ENCODE peak calls at places on chromosomes 11 and 22, in four cellular contexts. K, P, H and S are unnamed samples.

GRCh38 chr11:100827934-100828661 is 141.0 kb downstream of the ARHGAP42 start:
- DNase-seq in P (no peak), H (peak; percentile 30), K (peak; percentile 80), S (peak; percentile 24)

GRCh38 chr22:32444068-32444467 is 20.2 kb downstream of the BPIFC start:
- DNase-seq in H (peak; percentile 44), P (peak; percentile 34), K (peak; percentile 37), S (peak; percentile 46)

GRCh38 chr22:28885939-28886338 is 2.6 kb downstream of the ZNRF3 start:
- DNase-seq in H (peak; percentile 12), K (peak; percentile 79), P (no peak), S (no peak)

GRCh38 chr11:108117746-108118371 is 3.5 kb upstream of the ACAT1 start:
- DNase-seq in H (peak; percentile 59), P (no peak), K (peak; percentile 46), S (peak; percentile 26)

GRCh38 chr11:87437844-87438223 is 400.1 kb downstream of the TMEM135 start:
- DNase-seq in K (no peak), H (no peak), P (no peak), S (no peak)

GRCh38 chr11:117841582-117842031 is 17.1 kb upstream of the FXYD2 start:
- DNase-seq in K (no peak), P (no peak), H (no peak), S (no peak)

GRCh38 chr22:33650244-33650643 is 270.0 kb downstream of the LARGE1 start:
- DNase-seq in K (no peak), H (no peak), P (no peak), S (no peak)

GRCh38 chr11:121881806-121882205 is 234.2 kb downstream of the BLID start:
- DNase-seq in P (no peak), H (no peak), K (no peak), S (no peak)

GRCh38 chr22:38758276-38758945 is 2.6 kb upstream of the SUN2 start:
- DNase-seq in P (no peak), K (no peak), H (peak; percentile 20), S (no peak)

GRCh38 chr11:19838994-19839768 is 126.5 kb downstream of the NAV2 start:
- DNase-seq in K (no peak), H (no peak), P (no peak), S (no peak)

DNA sequence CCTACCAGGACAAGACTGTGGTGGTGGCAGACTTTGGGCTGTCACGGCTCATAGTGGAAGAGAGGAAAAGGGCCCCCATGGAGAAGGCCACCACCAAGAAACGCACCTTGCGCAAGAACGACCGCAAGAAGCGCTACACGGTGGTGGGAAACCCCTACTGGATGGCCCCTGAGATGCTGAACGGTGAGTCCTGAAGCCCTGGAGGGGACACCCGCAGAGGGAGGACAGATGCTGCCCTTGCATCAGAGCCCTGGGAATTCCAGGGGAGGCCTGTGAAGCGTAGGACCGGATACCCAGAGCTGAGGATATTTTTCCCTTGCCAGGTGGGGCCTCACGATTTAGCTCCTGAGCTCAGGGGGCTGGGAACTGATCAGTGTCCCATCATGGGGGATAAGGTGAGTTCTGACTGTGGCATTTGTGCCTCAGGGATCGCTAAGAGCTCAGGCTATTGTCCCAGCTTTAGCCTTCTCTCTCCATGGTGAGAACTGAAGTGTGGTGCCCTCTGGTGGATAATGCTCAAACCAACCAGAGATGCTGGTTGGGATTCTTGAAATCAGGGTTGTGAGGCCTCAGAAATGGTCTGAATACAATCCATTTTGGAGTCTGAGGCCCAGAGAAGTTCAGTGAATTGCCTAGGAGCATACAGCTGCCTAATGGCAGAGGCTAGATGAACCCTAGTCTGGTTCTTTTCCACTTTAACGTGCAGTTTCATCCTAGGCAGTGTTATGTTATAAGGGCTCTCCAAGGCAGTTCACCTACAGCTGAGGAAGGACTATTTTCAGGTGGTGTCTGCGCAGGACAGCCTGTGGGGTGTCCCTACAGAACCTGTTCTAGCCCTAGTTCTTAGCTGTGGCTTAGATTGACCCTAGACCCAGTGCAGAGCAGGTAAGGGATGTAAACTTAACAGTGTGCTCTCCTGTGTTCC is 19.5 kb downstream of the PIK3IP1 start:
- DNase-seq in H (peak; percentile 59), P (peak; percentile 67), K (peak; percentile 52), S (peak; percentile 81)
- TF ChIP-seq ELF4 in H (no peak), P (no peak), K (no peak), S (no peak)

GRCh38 chr11:297666-298405 is 1.5 kb downstream of the IFITM5 start:
- DNase-seq in H (peak; percentile 83), P (peak; percentile 21), K (peak; percentile 24), S (no peak)
- TF ChIP-seq ELF4 in H (no peak), P (no peak), K (no peak), S (no peak)

GRCh38 chr22:20771918-20772625 is 1.8 kb upstream of the SERPIND1 start:
- DNase-seq in H (no peak), P (peak; percentile 35), K (peak; percentile 70), S (no peak)
- TF ChIP-seq ELF4 in H (no peak), P (no peak), K (no peak), S (no peak)

GRCh38 chr11:75549370-75549958 is 12.6 kb upstream of the SERPINH1 start:
- DNase-seq in K (no peak), P (no peak), H (no peak), S (no peak)

GRCh38 chr11:75547177-75547576 is 14.9 kb upstream of the SERPINH1 start:
- DNase-seq in H (no peak), P (no peak), K (no peak), S (no peak)

GRCh38 chr11:75543808-75544207 is 18.1 kb upstream of the GDPD5 start:
- DNase-seq in K (no peak), P (no peak), H (peak; percentile 70), S (no peak)

GRCh38 chr11:75548571-75549272 is 13.3 kb upstream of the SERPINH1 start:
- DNase-seq in H (no peak), K (no peak), P (no peak), S (no peak)

GRCh38 chr11:75547617-75548054 is 14.4 kb upstream of the SERPINH1 start:
- DNase-seq in P (peak; percentile 84), H (peak; percentile 89), K (peak; percentile 64), S (peak; percentile 83)
- TF ChIP-seq ELF4 in P (no peak), H (no peak), K (no peak), S (no peak)

GRCh38 chr11:46295996-46296519 is 18.6 kb downstream of the CREB3L1 start:
- DNase-seq in H (peak; percentile 36), K (no peak), P (no peak), S (no peak)

GRCh38 chr11:46296520-46297448 is 19.3 kb downstream of the CREB3L1 start:
- DNase-seq in K (no peak), P (peak; percentile 96), H (peak; percentile 98), S (peak; percentile 61)

GRCh38 chr11:46293616-46294015 is 16.2 kb downstream of the CREB3L1 start:
- DNase-seq in P (no peak), H (peak; percentile 28), K (no peak), S (no peak)

GRCh38 chr11:46294365-46295309 is 17.2 kb downstream of the CREB3L1 start:
- DNase-seq in H (peak; percentile 77), K (no peak), P (peak; percentile 78), S (no peak)

DNA sequence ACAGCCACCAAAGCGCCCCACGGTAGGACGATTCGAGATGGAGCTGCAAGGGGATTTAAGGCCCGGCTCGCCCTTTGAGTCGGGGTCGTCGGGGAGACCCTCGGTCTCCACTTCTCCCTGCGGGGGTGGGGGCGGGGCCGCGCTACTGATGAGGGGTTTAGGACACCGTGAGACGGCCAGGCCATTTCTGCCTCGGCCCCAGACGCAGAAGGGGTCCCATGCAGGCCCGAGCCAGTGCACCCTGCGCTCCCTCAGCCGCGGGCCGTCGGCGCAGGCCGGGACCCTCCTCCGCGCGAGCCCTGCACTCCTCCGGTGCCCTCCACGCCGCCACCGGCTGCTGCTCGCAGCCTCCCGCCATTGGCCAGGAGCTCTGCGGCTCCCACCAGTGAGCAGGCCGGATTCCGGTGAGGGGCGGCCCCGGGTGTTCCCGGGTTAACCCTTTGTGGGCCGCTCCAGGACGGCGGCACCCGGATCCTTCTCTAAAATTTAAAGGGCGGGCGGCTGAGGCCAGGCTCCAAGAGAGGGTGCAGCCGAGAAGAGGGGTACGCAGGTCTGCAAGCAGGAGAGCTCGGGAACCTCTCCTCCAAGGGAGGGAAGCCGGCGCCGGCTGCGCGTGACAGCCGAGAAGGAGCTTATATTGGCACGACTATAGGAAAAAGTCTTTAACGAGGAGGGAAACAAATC is 18.0 kb downstream of the CREB3L1 start:
- DNase-seq in P (peak; percentile 90), H (peak; percentile 91), K (peak; percentile 27), S (peak; percentile 93)
- TF ChIP-seq ELF4 in P (peak; percentile 56), H (no peak), K (no peak), S (no peak)

GRCh38 chr11:129145276-129145675 is 46.8 kb downstream of the ARHGAP32 start:
- DNase-seq in P (no peak), K (no peak), H (no peak), S (no peak)
- TF ChIP-seq ELF4 in P (no peak), K (no peak), H (no peak), S (no peak)

DNA sequence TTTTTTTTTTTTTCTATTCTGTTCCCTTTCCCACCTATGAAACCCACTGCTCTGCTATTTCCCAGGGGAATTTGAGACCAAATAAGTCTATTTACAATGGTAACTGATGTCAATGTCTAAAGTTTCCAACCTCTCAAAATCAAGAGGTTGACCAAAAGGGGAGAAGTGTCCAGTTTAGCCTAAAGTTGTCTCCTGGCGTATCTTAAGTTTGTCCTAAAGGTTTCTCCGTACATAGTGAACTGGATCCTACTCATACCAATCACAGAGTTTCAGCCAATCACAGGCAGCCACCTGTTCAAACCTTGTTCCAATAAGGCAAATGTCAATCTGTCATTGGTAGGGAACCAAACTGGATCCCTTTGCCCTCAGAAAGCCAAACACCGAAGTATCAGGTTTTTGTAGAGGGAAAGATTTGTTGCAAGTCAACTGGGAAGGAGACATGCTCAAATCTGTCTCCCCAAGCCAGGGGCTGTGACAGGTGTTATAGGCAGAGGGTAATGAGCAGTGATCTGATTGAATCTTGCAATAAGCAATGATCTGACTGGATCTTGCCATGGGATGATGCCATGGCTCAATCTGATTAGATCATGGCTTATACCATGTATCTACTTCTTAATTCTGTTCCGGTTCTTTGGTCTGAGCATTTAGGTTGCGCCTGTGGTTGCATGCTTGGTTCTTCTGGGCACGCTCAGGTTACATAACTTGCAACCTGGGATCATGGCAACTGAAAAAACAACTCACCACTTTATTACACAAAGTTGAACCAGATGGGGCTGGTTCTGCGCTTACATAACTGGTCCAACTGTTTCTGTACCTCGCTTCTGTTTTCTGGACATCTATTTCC is 1.1 kb upstream of the VPS37C start:
- DNase-seq in H (peak; percentile 72), P (no peak), K (peak; percentile 69), S (no peak)
- TF ChIP-seq ELF4 in H (no peak), P (no peak), K (no peak), S (no peak)

DNA sequence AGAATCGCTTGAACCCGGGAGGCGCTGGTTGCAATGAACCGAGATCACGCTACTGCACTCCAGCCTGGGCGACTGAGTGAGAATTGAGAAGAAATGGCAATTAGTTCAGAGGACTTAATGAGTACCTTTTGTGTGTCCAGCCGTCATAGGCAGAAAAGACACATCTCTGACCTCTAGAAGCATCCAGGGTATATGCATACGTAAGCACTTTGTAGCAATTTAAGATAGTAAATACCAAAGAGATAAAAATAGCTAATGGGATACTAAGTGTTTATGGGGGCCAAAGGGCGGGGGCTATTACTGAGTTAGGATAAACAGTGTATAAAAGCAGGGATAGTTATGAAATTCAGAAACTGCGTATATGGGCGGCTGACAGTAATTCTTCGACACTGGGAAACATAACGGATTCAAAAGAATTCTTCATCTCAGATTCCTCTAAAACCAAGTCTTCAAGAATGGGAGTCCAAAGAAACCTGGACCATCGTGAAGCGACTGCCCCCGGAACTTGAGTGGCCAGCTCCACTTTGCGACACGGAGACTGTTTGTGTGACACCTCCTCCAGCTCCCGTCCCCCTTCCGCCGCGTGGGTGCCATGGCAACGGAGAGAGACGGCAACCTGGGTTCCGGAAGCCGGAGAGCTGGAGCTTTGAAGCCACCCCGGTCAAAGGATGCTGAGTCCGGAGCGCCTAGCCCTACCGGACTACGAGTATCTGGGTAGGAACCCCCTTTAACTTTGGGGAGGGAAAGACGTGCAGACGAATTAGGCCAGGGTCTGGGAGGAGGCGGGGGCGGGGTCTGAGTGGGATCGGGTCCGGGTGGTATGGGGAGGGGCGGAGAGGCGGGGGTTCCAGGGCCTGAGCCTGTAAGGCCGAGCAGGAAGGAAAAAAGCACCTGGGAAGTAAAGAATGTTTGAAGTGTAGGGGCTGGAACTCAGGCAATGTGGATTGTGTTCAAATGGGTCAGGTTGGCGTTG is at the start of gene CSTPP1:
- DNase-seq in H (peak; percentile 96), P (peak; percentile 96), K (peak; percentile 88), S (peak; percentile 95)
- TF ChIP-seq ELF4 in H (no peak), P (no peak), K (no peak), S (peak; percentile 25)